ENCODE peak calls at places on chromosome 16, in six cellular contexts. U, G, S, M, C and A are unnamed samples.

GRCh38 chr16:51359141-51359960 is 208.3 kb upstream of the SALL1 start:
- DNase-seq in U (peak; percentile 12), G (no peak), S (no peak), M (no peak), C (no peak), A (no peak)

GRCh38 chr16:72108353-72109102 is 14.9 kb downstream of the DHX38 start:
- DNase-seq in U (no peak), G (no peak), S (no peak), M (no peak), C (no peak), A (no peak)

GRCh38 chr16:79146-80054 is 1.4 kb downstream of the MPG start:
- DNase-seq in U (no peak), G (no peak), S (no peak), M (no peak), C (no peak), A (no peak)

GRCh38 chr16:9072806-9073341 is 18.6 kb upstream of the HAPSTR1 start:
- DNase-seq in U (peak; percentile 69), G (no peak), S (no peak), M (peak; percentile 65), C (no peak), A (no peak)

GRCh38 chr16:29899516-29900101 is at the start of gene SEZ6L2:
- DNase-seq in U (peak; percentile 88), G (no peak), S (peak; percentile 81), M (peak; percentile 93), C (no peak), A (peak; percentile 96)

GRCh38 chr16:57906385-57907316 is 64.3 kb downstream of the CNGB1 start:
- DNase-seq in U (no peak), G (no peak), S (no peak), M (peak; percentile 59), C (peak; percentile 5), A (no peak)

GRCh38 chr16:881219-882097 is 80.9 kb upstream of the GNG13 start:
- DNase-seq in U (no peak), G (no peak), S (no peak), M (no peak), C (no peak), A (no peak)

GRCh38 chr16:89409161-89409711 is 81.1 kb downstream of the ANKRD11 start:
- DNase-seq in U (no peak), G (no peak), S (no peak), M (peak; percentile 67), C (peak; percentile 87), A (no peak)

GRCh38 chr16:56603589-56603988 is 4.8 kb upstream of the MT2A start:
- DNase-seq in U (peak; percentile 35), G (no peak), S (no peak), M (no peak), C (no peak), A (no peak)

GRCh38 chr16:57591086-57591869 is 37.2 kb upstream of the ADGRG1 start:
- DNase-seq in U (peak; percentile 86), G (peak; percentile 44), S (peak; percentile 37), M (peak; percentile 89), C (peak; percentile 57), A (peak; percentile 81)

GRCh38 chr16:11989238-11990160 is 13.0 kb downstream of the SNX29 start:
- DNase-seq in U (no peak), G (no peak), S (no peak), M (no peak), C (no peak), A (no peak)

GRCh38 chr16:1700246-1700645 is 5.7 kb upstream of the MAPK8IP3 start:
- DNase-seq in U (no peak), G (no peak), S (no peak), M (no peak), C (no peak), A (no peak)

GRCh38 chr16:72760581-72760980 is 287.3 kb downstream of the ZFHX3 start:
- DNase-seq in U (no peak), G (no peak), S (no peak), M (no peak), C (no peak), A (no peak)